ENCODE peak calls at places on chromosomes 12 and 14, in six cellular contexts. One of them, this sample, is unnamed.

GRCh38 chr12:121793501-121793835 is at the start of gene RHOF:
- DNase-seq in cardiac fibroblast: no peak
- DNase-seq in heart right ventricle: no peak
- DNase-seq in hepatocyte: peak
- DNase-seq in GM12864: no peak
- DNase-seq in left ventricle myocardium inferior: peak
- DNase-seq in this sample: no peak

GRCh38 chr14:75542585-75543091 is 20.4 kb downstream of the BATF start:
- DNase-seq in hepatocyte: peak
- DNase-seq in GM12864: peak
- DNase-seq in heart right ventricle: peak
- DNase-seq in cardiac fibroblast: peak
- DNase-seq in left ventricle myocardium inferior: peak
- DNase-seq in this sample: peak

GRCh38 chr14:39268393-39268792 is 34.7 kb downstream of the MIA2 start:
- DNase-seq in GM12864: no peak
- DNase-seq in hepatocyte: peak
- DNase-seq in cardiac fibroblast: peak
- DNase-seq in heart right ventricle: no peak
- DNase-seq in left ventricle myocardium inferior: no peak
- DNase-seq in this sample: no peak

GRCh38 chr12:57765698-57766463 is 997 bp downstream of the CYP27B1 start:
- DNase-seq in left ventricle myocardium inferior: no peak
- DNase-seq in heart right ventricle: no peak
- DNase-seq in hepatocyte: no peak
- DNase-seq in cardiac fibroblast: no peak
- DNase-seq in GM12864: no peak
- DNase-seq in this sample: peak

GRCh38 chr12:49945394-49946080 is 5.0 kb upstream of the AQP2 start:
- DNase-seq in left ventricle myocardium inferior: peak
- DNase-seq in GM12864: peak
- DNase-seq in hepatocyte: peak
- DNase-seq in heart right ventricle: peak
- DNase-seq in cardiac fibroblast: peak
- DNase-seq in this sample: peak

GRCh38 chr12:47349770-47350408 is 270.1 kb upstream of the AMIGO2 start:
- DNase-seq in left ventricle myocardium inferior: no peak
- DNase-seq in GM12864: no peak
- DNase-seq in cardiac fibroblast: peak
- DNase-seq in heart right ventricle: no peak
- DNase-seq in hepatocyte: no peak
- DNase-seq in this sample: no peak

GRCh38 chr14:95537298-95538089 is 2.6 kb downstream of the GLRX5 start:
- DNase-seq in heart right ventricle: no peak
- DNase-seq in cardiac fibroblast: no peak
- DNase-seq in hepatocyte: no peak
- DNase-seq in left ventricle myocardium inferior: no peak
- DNase-seq in GM12864: no peak
- DNase-seq in this sample: no peak

GRCh38 chr12:4030938-4031702 is 157.9 kb upstream of the PARP11 start:
- DNase-seq in left ventricle myocardium inferior: peak
- DNase-seq in heart right ventricle: peak
- DNase-seq in GM12864: no peak
- DNase-seq in cardiac fibroblast: peak
- DNase-seq in hepatocyte: peak
- DNase-seq in this sample: peak

GRCh38 chr12:16385779-16386646 is 38.6 kb downstream of the MGST1 start:
- DNase-seq in GM12864: no peak
- DNase-seq in cardiac fibroblast: peak
- DNase-seq in left ventricle myocardium inferior: no peak
- DNase-seq in hepatocyte: peak
- DNase-seq in heart right ventricle: peak
- DNase-seq in this sample: peak

GRCh38 chr14:104977008-104977680 is 1.0 kb downstream of the AHNAK2 start:
- DNase-seq in cardiac fibroblast: no peak
- DNase-seq in heart right ventricle: no peak
- DNase-seq in hepatocyte: peak
- DNase-seq in left ventricle myocardium inferior: peak
- DNase-seq in GM12864: no peak
- DNase-seq in this sample: no peak

GRCh38 chr14:101844752-101845151 is 83.2 kb downstream of the PPP2R5C start:
- DNase-seq in GM12864: no peak
- DNase-seq in heart right ventricle: no peak
- DNase-seq in cardiac fibroblast: no peak
- DNase-seq in left ventricle myocardium inferior: no peak
- DNase-seq in hepatocyte: no peak
- DNase-seq in this sample: no peak
- H3K4me3 ChIP-seq in GM12864: no peak
- H3K4me3 ChIP-seq in heart right ventricle: no peak
- H3K4me3 ChIP-seq in cardiac fibroblast: no peak
- H3K4me3 ChIP-seq in left ventricle myocardium inferior: no peak
- H3K4me3 ChIP-seq in hepatocyte: no peak
- H3K4me3 ChIP-seq in this sample: no peak

DNA sequence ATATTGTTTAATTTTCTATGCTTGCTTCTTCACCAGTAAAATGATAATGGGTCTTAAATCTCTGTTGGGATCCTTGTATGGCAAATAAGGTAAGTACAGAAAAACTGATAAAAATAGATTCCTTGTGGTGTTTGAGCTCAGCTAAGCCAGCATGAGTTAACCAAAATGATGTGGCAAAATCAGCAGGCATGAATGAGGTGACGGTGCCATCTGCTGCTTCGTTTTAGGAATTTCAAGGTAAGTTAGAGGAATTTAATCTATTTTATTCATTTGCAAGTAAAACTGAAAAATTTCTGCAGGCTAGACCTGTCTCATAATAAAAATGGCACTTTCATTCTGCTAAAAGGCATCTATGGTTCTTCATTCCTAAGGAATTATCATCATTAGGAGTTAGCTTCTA is 10.0 kb upstream of the CLEC7A start:
- DNase-seq in GM12864: no peak
- DNase-seq in left ventricle myocardium inferior: no peak
- DNase-seq in heart right ventricle: peak
- DNase-seq in cardiac fibroblast: peak
- DNase-seq in hepatocyte: peak
- DNase-seq in this sample: peak
- TF ChIP-seq CTCF in GM12864: peak
- TF ChIP-seq CTCF in left ventricle myocardium inferior: peak
- TF ChIP-seq CTCF in heart right ventricle: peak
- TF ChIP-seq CTCF in cardiac fibroblast: peak
- TF ChIP-seq CTCF in hepatocyte: peak
- TF ChIP-seq CTCF in this sample: peak

DNA sequence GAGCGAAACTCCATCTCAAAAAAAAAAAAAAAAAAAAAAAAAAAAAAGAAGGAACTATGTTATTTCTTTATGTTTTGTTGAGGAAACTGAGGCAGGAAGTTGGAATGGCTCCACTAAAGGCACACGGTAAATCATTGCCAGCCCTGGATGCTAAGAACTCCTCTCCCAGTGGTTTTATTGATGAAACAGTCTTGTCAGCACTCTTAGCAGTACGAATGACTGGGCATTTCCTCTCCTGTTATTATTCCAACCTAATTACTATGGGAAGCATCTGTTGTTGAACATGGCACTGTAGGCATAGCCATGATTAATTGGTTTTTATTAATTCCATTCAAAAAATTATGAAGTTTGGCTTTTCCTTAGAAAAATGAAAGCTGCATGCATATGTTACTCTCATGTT is 1387.2 kb upstream of the TMEM132C start:
- DNase-seq in cardiac fibroblast: no peak
- DNase-seq in GM12864: no peak
- DNase-seq in heart right ventricle: no peak
- DNase-seq in left ventricle myocardium inferior: no peak
- DNase-seq in hepatocyte: no peak
- DNase-seq in this sample: no peak
- H3K4me3 ChIP-seq in cardiac fibroblast: no peak
- H3K4me3 ChIP-seq in GM12864: no peak
- H3K4me3 ChIP-seq in heart right ventricle: no peak
- H3K4me3 ChIP-seq in left ventricle myocardium inferior: no peak
- H3K4me3 ChIP-seq in hepatocyte: no peak
- H3K4me3 ChIP-seq in this sample: no peak

GRCh38 chr12:53076461-53076860 is 2.7 kb downstream of the SPRYD3 start:
- DNase-seq in hepatocyte: no peak
- DNase-seq in GM12864: no peak
- DNase-seq in heart right ventricle: no peak
- DNase-seq in left ventricle myocardium inferior: no peak
- DNase-seq in cardiac fibroblast: no peak
- DNase-seq in this sample: no peak

GRCh38 chr12:53074999-53075370 is 4.2 kb downstream of the SPRYD3 start:
- DNase-seq in GM12864: no peak
- DNase-seq in hepatocyte: no peak
- DNase-seq in cardiac fibroblast: no peak
- DNase-seq in left ventricle myocardium inferior: no peak
- DNase-seq in heart right ventricle: no peak
- DNase-seq in this sample: no peak

GRCh38 chr12:53077030-53077429 is 2.2 kb downstream of the SPRYD3 start:
- DNase-seq in GM12864: no peak
- DNase-seq in left ventricle myocardium inferior: no peak
- DNase-seq in heart right ventricle: no peak
- DNase-seq in cardiac fibroblast: no peak
- DNase-seq in hepatocyte: no peak
- DNase-seq in this sample: no peak

GRCh38 chr12:53079226-53080117 is at the start of gene SPRYD3:
- DNase-seq in cardiac fibroblast: peak
- DNase-seq in GM12864: peak
- DNase-seq in left ventricle myocardium inferior: peak
- DNase-seq in hepatocyte: peak
- DNase-seq in heart right ventricle: peak
- DNase-seq in this sample: peak

DNA sequence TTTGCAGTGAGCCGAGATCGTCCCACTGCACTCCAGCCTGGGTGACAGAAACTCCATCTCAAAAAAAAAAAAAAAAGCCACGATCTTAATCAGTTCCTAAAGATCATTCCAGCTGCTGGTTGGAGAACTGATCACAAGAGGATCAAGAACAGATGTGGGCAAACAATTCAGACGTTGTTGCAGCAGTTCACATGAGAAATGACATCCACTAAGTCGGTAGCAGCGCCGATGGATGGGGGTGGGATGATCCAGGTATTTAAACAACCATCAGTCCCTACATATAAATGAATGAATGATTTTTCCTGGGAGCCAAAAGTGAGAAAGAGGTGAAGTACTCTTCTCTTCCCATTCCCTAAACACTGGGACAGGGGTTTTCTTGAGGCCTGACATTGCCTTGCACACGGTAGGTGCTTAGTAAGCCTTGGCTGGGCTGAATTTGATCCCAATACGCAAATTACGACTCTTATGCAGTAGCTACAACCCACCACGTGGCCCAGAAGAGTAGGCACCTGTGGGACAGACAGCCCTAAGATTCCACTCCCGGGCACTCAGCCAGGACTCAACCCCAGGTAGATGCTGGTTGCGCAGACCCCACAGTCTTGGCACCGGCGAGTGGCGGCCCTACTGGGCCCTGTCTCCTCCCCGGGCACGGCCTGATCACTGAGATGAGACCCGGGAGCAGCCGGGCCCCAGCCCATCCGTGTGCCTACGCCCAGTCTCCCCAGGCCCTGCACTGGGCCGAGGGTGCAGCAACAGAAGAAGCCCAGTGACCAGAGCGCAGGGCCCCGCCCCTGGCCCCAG is 565 bp downstream of the SPRYD3 start:
- DNase-seq in left ventricle myocardium inferior: no peak
- DNase-seq in heart right ventricle: no peak
- DNase-seq in hepatocyte: no peak
- DNase-seq in cardiac fibroblast: no peak
- DNase-seq in GM12864: peak
- DNase-seq in this sample: no peak
- TF ChIP-seq CTCF in left ventricle myocardium inferior: no peak
- TF ChIP-seq CTCF in heart right ventricle: no peak
- TF ChIP-seq CTCF in hepatocyte: no peak
- TF ChIP-seq CTCF in cardiac fibroblast: no peak
- TF ChIP-seq CTCF in GM12864: peak
- TF ChIP-seq CTCF in this sample: no peak

DNA sequence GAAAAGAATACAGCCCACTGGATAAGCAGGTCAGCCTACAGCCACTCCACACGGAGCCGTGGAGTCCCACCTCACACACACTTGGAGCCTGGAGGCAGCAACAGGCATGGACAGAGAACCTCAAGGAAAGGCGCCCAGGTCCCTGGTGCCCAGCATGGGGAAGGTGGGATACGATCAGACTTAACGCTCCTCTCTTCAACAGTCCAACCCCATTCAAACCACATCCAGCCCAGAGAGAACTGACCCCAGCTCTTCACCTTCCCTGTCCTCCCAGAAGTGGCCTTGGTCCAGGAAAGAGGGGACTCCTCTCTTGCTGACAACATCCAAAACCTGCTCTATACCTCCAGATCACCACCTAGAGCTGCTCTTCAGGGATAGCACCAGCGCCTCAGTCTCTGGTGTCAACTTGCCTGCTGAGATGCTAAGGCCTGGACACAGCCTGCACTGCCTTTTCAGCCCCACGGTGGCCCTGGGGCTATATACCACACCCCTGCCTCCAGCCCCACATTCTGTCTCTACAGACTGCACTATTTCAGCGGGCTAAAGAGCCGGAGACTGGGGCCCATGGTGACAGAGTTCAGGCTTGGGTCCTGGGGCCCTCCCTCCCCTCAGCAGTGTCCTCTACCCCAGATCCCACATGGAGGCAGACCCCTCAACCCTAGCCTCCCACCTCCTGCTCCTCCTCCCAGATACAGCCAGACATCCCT is 7.0 kb downstream of the ADCY6 start:
- DNase-seq in hepatocyte: no peak
- DNase-seq in heart right ventricle: no peak
- DNase-seq in left ventricle myocardium inferior: no peak
- DNase-seq in cardiac fibroblast: no peak
- DNase-seq in GM12864: no peak
- DNase-seq in this sample: no peak
- H3K4me3 ChIP-seq in hepatocyte: no peak
- H3K4me3 ChIP-seq in heart right ventricle: no peak
- H3K4me3 ChIP-seq in left ventricle myocardium inferior: peak
- H3K4me3 ChIP-seq in cardiac fibroblast: no peak
- H3K4me3 ChIP-seq in GM12864: no peak
- H3K4me3 ChIP-seq in this sample: no peak

DNA sequence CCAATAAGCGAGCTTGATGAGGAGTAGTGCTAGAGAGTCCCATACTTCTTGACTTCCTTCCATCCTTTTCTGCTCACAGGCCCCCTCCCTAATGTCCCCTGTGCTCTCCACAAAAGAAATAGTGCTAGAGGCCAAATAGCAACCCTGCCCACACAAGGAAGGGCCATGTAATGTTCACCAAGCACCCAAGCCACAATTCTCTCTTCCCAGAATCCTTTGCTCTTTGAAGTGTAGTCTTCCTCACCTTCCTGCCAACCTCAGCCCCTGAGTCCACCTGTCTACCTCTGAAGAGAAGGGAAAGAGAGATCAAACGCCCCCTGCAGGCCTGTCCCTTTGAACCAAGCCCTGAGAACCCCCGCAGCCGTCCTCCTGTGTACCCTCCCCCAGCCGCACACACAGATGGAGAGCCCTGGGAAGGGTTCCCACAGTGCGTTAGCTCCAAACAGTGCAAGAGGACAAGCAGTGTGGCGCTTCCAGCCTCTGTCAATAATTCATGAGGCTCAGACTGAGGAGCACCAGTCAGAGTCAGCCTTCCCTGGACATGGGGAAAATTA is 1.9 kb upstream of the DHRS4 start:
- DNase-seq in heart right ventricle: no peak
- DNase-seq in hepatocyte: no peak
- DNase-seq in left ventricle myocardium inferior: no peak
- DNase-seq in GM12864: no peak
- DNase-seq in cardiac fibroblast: no peak
- DNase-seq in this sample: no peak
- TF ChIP-seq CTCF in heart right ventricle: no peak
- TF ChIP-seq CTCF in hepatocyte: no peak
- TF ChIP-seq CTCF in left ventricle myocardium inferior: no peak
- TF ChIP-seq CTCF in GM12864: peak
- TF ChIP-seq CTCF in cardiac fibroblast: no peak
- TF ChIP-seq CTCF in this sample: no peak